ENCODE peak calls at places on chromosomes 2 and 18, in eight cellular contexts. I is HFF-Myc; E is NCI-H1436 treated with DMSO at 0.1 percent for 48 hours; Y is Ammon's horn; C is cerebellum; K is EL; V is stomach; R is stimulated activated CD4-positive, alpha-beta T cell treated with anti-CD3 and anti-CD28 coated beads, Interleukin-12 subunit alpha, Interleukin-12 subunit beta, amount 100 ng/mL, for 4 hours. H is an unnamed sample.

GRCh38 chr18:79912994-79913831 is 38.2 kb downstream of the SLC66A2 start:
- DNase-seq in Y (peak; percentile 24), C (no peak), E (no peak), V (no peak), R (no peak), K (no peak), I (no peak), H (no peak)

GRCh38 chr2:178923546-178923945 is 116.3 kb upstream of the TTN start:
- DNase-seq in E (no peak), V (no peak), K (no peak), C (no peak), R (no peak), I (no peak), Y (no peak), H (no peak)

GRCh38 chr2:184530959-184531358 is 67.4 kb upstream of the ZNF804A start:
- DNase-seq in R (no peak), I (no peak), V (no peak), K (no peak), Y (no peak), C (no peak), E (no peak), H (no peak)

GRCh38 chr2:230447455-230448451 is 31.8 kb downstream of the SP100 start:
- DNase-seq in V (no peak), C (no peak), Y (peak; percentile 35), R (no peak), K (no peak), E (no peak), I (no peak), H (no peak)

GRCh38 chr2:96773922-96774321 is 13.2 kb downstream of the CNNM4 start:
- DNase-seq in I (no peak), C (no peak), R (peak; percentile 22), V (peak; percentile 33), Y (no peak), K (no peak), E (no peak), H (peak; percentile 63)

GRCh38 chr2:118850901-118851268 is 3.4 kb upstream of the EN1 start:
- DNase-seq in E (no peak), I (no peak), Y (no peak), V (no peak), K (no peak), C (no peak), R (no peak), H (no peak)

GRCh38 chr2:10385933-10386773 is 62.0 kb downstream of the ODC1 start:
- DNase-seq in E (no peak), R (no peak), K (peak; percentile 76), Y (no peak), I (no peak), V (no peak), C (no peak), H (no peak)

GRCh38 chr2:239912938-239913631 is 112.1 kb downstream of the NDUFA10 start:
- DNase-seq in R (no peak), Y (no peak), V (peak; percentile 16), E (no peak), C (no peak), K (no peak), I (no peak), H (no peak)

GRCh38 chr18:56678836-56679565 is 27.8 kb downstream of the WDR7 start:
- DNase-seq in E (no peak), Y (peak; percentile 35), C (no peak), I (no peak), K (no peak), R (no peak), V (no peak), H (no peak)

GRCh38 chr2:205060269-205060668 is 515.0 kb downstream of the PARD3B start:
- DNase-seq in K (peak; percentile 70), I (peak; percentile 15), Y (no peak), V (no peak), R (no peak), E (no peak), C (no peak), H (no peak)

GRCh38 chr2:105249181-105249580 is 7.6 kb downstream of the GPR45 start:
- DNase-seq in E (no peak), K (no peak), I (no peak), V (no peak), Y (no peak), R (no peak), C (no peak), H (no peak)

GRCh38 chr2:8364668-8365067 is 317.2 kb upstream of the ID2 start:
- DNase-seq in E (no peak), V (no peak), K (no peak), Y (no peak), R (no peak), I (no peak), C (no peak), H (no peak)

H was measured in left colon.